ENCODE peak calls at places on chromosome X, in four cellular contexts. J, G, T and C are unnamed samples.

GRCh38 chrX:119045884-119046283 is 26.9 kb upstream of the CT47C1 start:
- DNase-seq in J (no peak), G (no peak), T (no peak), C (no peak)

GRCh38 chrX:134236690-134237362 is at the start of gene CCDC160:
- DNase-seq in J (peak; percentile 3), G (peak; percentile 31), T (no peak), C (peak; percentile 28)

GRCh38 chrX:7154040-7154597 is 6.2 kb upstream of the PUDP start:
- DNase-seq in J (no peak), G (no peak), T (no peak), C (no peak)

GRCh38 chrX:45172890-45173289 is 27.8 kb downstream of the DIPK2B start:
- DNase-seq in J (peak; percentile 3), G (no peak), T (no peak), C (peak; percentile 55)

GRCh38 chrX:103889216-103889615 is 57.2 kb upstream of the RAB9B start:
- DNase-seq in J (no peak), G (no peak), T (no peak), C (no peak)

GRCh38 chrX:140318306-140318705 is 186.6 kb downstream of the SOX3 start:
- DNase-seq in J (no peak), G (no peak), T (no peak), C (no peak)

GRCh38 chrX:129984196-129984962 is 1.9 kb downstream of the BCORL1 start:
- DNase-seq in J (no peak), G (peak; percentile 75), T (no peak), C (peak; percentile 71)

GRCh38 chrX:129771266-129771995 is 8.3 kb upstream of the SASH3 start:
- DNase-seq in J (no peak), G (no peak), T (no peak), C (no peak)

GRCh38 chrX:57587607-57588006 is 4.2 kb upstream of the ZXDB start:
- DNase-seq in J (no peak), G (no peak), T (no peak), C (no peak)

GRCh38 chrX:64204252-64204651 is 1.3 kb downstream of the AMER1 start:
- DNase-seq in J (peak; percentile 55), G (no peak), T (no peak), C (no peak)

GRCh38 chrX:74104356-74105065 is 199.5 kb upstream of the ZCCHC13 start:
- DNase-seq in J (no peak), G (no peak), T (no peak), C (no peak)

GRCh38 chrX:40283981-40284380 is 186.2 kb upstream of the BCOR start:
- DNase-seq in J (no peak), G (no peak), T (no peak), C (no peak)

GRCh38 chrX:8037593-8038348 is 110.6 kb upstream of the PNPLA4 start:
- DNase-seq in J (no peak), G (no peak), T (no peak), C (no peak)

GRCh38 chrX:63128509-63128908 is 222.6 kb downstream of the SPIN4 start:
- DNase-seq in J (peak; percentile 11), G (no peak), T (peak; percentile 53), C (no peak)

GRCh38 chrX:151393514-151393913 is 3.5 kb upstream of the VMA21 start:
- DNase-seq in J (no peak), G (no peak), T (no peak), C (no peak)

GRCh38 chrX:118823263-118824172 is at the start of gene ZCCHC12:
- DNase-seq in J (peak; percentile 18), G (peak; percentile 80), T (no peak), C (peak; percentile 26)

GRCh38 chrX:110086162-110086915 is 83.4 kb downstream of the TMEM164 start:
- DNase-seq in J (peak; percentile 73), G (no peak), T (no peak), C (no peak)

GRCh38 chrX:119486745-119487144 is 18.5 kb downstream of the SLC25A5 start:
- DNase-seq in J (no peak), G (no peak), T (no peak), C (no peak)

GRCh38 chrX:12421918-12422317 is 283.6 kb downstream of the FRMPD4 start:
- DNase-seq in J (no peak), G (no peak), T (no peak), C (no peak)

DNA sequence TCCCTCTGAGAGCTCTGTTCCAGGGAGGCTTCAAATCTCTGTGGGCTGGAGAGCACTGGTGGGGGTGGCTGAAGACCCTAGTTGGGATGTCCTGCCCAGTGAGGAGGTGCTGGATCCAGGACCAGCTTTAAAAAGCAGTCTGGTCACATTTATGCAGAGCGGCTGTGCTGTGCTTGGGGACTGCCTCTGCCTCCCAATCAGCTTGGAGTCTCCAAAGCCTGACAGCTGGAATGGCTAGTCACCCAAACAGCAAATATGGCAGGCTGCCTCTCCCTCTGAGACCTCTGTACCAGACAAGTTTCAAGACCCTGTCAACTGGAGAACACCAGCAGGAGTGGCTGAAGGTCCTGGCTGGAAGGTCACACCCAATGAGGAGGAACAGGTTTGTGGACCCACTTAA is 848.1 kb upstream of the DIAPH2 start:
- DNase-seq in J (no peak), G (no peak), T (no peak), C (no peak)
- TF ChIP-seq RAD21 in J (no peak), G (no peak), T (no peak), C (no peak)

GRCh38 chrX:23811135-23811781 is 28.3 kb downstream of the SAT1 start:
- DNase-seq in J (no peak), G (no peak), T (no peak), C (peak; percentile 43)
- H3K27ac ChIP-seq in J (no peak overlapping the region), G (no peak overlapping the region), T (no peak overlapping the region), C (peak overlapping the region; percentile 88)

GRCh38 chrX:97622111-97622510 is 738.4 kb downstream of the RPA4 start:
- DNase-seq in J (no peak), G (no peak), T (no peak), C (no peak)
- TF ChIP-seq POLR2AphosphoS2 in J (no peak), G (no peak), T (no peak), C (no peak)

GRCh38 chrX:47936224-47936939 is 67.4 kb downstream of the ZNF182 start:
- DNase-seq in J (no peak), G (peak; percentile 55), T (no peak), C (no peak)
- TF ChIP-seq RAD21 in J (no peak), G (no peak), T (no peak), C (no peak)

GRCh38 chrX:154445776-154446175 is 1.8 kb downstream of the FAM50A start:
- DNase-seq in J (no peak), G (no peak), T (no peak), C (no peak)

GRCh38 chrX:154443479-154443910 is 446 bp upstream of the FAM50A start:
- DNase-seq in J (no peak), G (no peak), T (no peak), C (no peak)

GRCh38 chrX:154444001-154444754 is at the start of gene FAM50A:
- DNase-seq in J (no peak), G (peak; percentile 86), T (no peak), C (peak; percentile 79)

GRCh38 chrX:154446430-154446829 is 2.5 kb downstream of the FAM50A start:
- DNase-seq in J (no peak), G (no peak), T (no peak), C (no peak)

GRCh38 chrX:154444755-154445246 is 860 bp downstream of the FAM50A start:
- DNase-seq in J (no peak), G (peak; percentile 29), T (no peak), C (no peak)
- H3K27ac ChIP-seq in J (no peak overlapping the region), G (peak overlapping the region; percentile 80), T (peak overlapping the region; percentile 52), C (peak overlapping the region; percentile 92)

DNA sequence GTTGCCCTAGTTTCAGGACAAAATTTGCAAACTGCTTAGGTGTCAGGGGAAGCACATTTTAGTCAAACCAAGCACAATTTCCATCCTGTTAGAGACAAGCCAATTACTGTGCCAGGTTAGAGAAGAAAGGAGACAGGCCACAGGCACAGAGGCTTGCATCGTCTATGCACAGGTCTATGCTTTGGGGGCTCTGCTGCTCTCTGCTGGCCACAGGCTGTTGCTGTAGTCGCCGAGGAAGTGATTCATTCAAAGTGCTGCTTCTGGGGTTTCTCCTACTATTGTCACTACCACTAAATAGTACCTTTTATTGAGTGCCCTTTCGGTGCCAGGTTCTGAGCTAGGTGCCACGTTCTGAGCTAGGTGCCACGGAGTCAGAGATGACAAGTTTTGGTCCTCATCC is 45.5 kb downstream of the VGLL1 start:
- DNase-seq in J (peak; percentile 1), G (peak; percentile 15), T (no peak), C (peak; percentile 44)
- TF ChIP-seq POLR2AphosphoS2 in J (no peak), G (no peak), T (no peak), C (no peak)

DNA sequence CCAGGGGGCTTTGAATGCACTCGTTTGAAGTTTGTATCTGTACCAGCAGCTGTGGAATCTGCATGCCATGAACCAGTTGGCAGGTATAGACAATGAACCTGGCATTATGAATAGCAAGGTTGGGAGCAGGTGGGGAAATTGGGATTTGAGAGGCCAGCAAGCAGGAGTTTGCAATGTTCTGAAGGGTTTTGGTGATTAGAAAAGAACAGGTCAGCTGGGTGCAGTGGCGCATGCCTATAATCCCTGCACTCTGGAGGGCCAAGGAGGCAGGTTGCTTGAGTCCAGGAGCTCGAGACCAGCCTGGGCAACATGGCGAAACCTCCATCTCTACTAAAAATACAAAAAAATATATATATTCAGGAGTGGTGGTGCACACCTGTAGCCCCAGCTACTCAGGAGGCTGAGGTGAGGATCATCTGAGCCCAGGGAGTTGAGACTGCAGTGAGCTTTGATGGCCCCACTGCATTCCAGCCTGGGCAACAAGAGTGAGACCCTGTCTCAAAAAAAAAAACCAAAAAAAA is 64.0 kb downstream of the TSC22D3 start:
- DNase-seq in J (no peak), G (no peak), T (no peak), C (no peak)
- TF ChIP-seq RAD21 in J (no peak), G (no peak), T (no peak), C (no peak)